ENCODE peak calls at places on chromosomes 3 and 15, in nine cellular contexts. J is heart left ventricle, X is stomach, I is body of pancreas, W is transverse colon, P is A549, B is adrenal gland, V is NB4, L is lower leg skin. Y is an unnamed sample.

GRCh38 chr3:40078590-40078989 is 230.9 kb upstream of the EIF1B start:
- DNase-seq in J (no peak), X (no peak), I (no peak), W (no peak), P (no peak), B (no peak), V (no peak), L (no peak), Y (no peak)

GRCh38 chr3:34053631-34054030 is 255.2 kb downstream of the PDCD6IP start:
- DNase-seq in J (no peak), X (no peak), I (no peak), W (no peak), P (no peak), B (no peak), V (no peak), L (no peak), Y (no peak)

GRCh38 chr3:105364113-105364512 is 2.6 kb upstream of the ALCAM start:
- DNase-seq in J (no peak), X (no peak), I (no peak), W (no peak), P (no peak), B (no peak), V (no peak), L (no peak), Y (no peak)

GRCh38 chr3:188076176-188076575 is 77.8 kb upstream of the LPP start:
- DNase-seq in J (no peak), X (no peak), I (no peak), W (no peak), P (no peak), B (no peak), V (no peak), L (no peak), Y (no peak)

GRCh38 chr3:33170531-33170930 is 48.1 kb downstream of the SUSD5 start:
- DNase-seq in J (no peak), X (no peak), I (no peak), W (no peak), P (no peak), B (no peak), V (no peak), L (no peak), Y (no peak)

GRCh38 chr3:110814170-110815007 is 257.2 kb upstream of the NECTIN3 start:
- DNase-seq in J (no peak), X (no peak), I (no peak), W (peak), P (peak), B (no peak), V (peak), L (no peak), Y (no peak)

GRCh38 chr3:186359078-186359477 is 3.0 kb downstream of the DGKG start:
- DNase-seq in J (no peak), X (no peak), I (no peak), W (no peak), P (no peak), B (no peak), V (no peak), L (no peak), Y (no peak)

GRCh38 chr15:38696120-38696727 is 131.6 kb upstream of the RASGRP1 start:
- DNase-seq in J (no peak), X (peak), I (no peak), W (peak), P (no peak), B (peak), V (peak), L (no peak), Y (no peak)

GRCh38 chr15:57654136-57654845 is 52.2 kb upstream of the POLR2M start:
- DNase-seq in J (no peak), X (no peak), I (no peak), W (no peak), P (no peak), B (no peak), V (no peak), L (peak), Y (peak)

GRCh38 chr3:43081796-43082195 is 24.1 kb downstream of the POMGNT2 start:
- DNase-seq in J (no peak), X (no peak), I (no peak), W (no peak), P (no peak), B (no peak), V (no peak), L (no peak), Y (no peak)

GRCh38 chr3:79016587-79017380 is 751.0 kb downstream of the ROBO1 start:
- DNase-seq in J (no peak), X (no peak), I (no peak), W (no peak), P (no peak), B (no peak), V (no peak), L (no peak), Y (no peak)

GRCh38 chr3:107988464-107989156 is 102.2 kb downstream of the CD47 start:
- DNase-seq in J (no peak), X (peak), I (peak), W (peak), P (peak), B (peak), V (no peak), L (peak), Y (peak)

GRCh38 chr3:143234521-143234920 is 115.0 kb downstream of the CHST2 start:
- DNase-seq in J (no peak), X (no peak), I (no peak), W (no peak), P (no peak), B (no peak), V (no peak), L (no peak), Y (no peak)

GRCh38 chr3:107590786-107591185 is 68.0 kb downstream of the BBX start:
- DNase-seq in J (no peak), X (no peak), I (no peak), W (no peak), P (no peak), B (no peak), V (no peak), L (no peak), Y (no peak)

GRCh38 chr3:72657666-72658065 is 190.6 kb downstream of the SHQ1 start:
- DNase-seq in J (no peak), X (no peak), I (no peak), W (no peak), P (no peak), B (no peak), V (no peak), L (no peak), Y (no peak)

GRCh38 chr3:138600341-138600740 is 6.3 kb upstream of the CEP70 start:
- DNase-seq in J (no peak), X (no peak), I (no peak), W (no peak), P (no peak), B (no peak), V (no peak), L (no peak), Y (peak)

GRCh38 chr3:160801386-160802118 is 45.5 kb downstream of the PPM1L start:
- DNase-seq in J (peak), X (peak), I (no peak), W (peak), P (no peak), B (peak), V (peak), L (peak), Y (no peak)

GRCh38 chr3:79521221-79521848 is 246.5 kb downstream of the ROBO1 start:
- DNase-seq in J (no peak), X (no peak), I (no peak), W (no peak), P (peak), B (no peak), V (peak), L (no peak), Y (no peak)

GRCh38 chr3:39780352-39780751 is 29.1 kb upstream of the MYRIP start:
- DNase-seq in J (no peak), X (no peak), I (no peak), W (no peak), P (no peak), B (no peak), V (no peak), L (no peak), Y (no peak)

GRCh38 chr3:9501226-9501625 is 52.4 kb downstream of the LHFPL4 start:
- DNase-seq in J (no peak), X (no peak), I (no peak), W (no peak), P (no peak), B (peak), V (no peak), L (no peak), Y (no peak)

GRCh38 chr3:195282982-195283381 is 12.0 kb upstream of the XXYLT1 start:
- DNase-seq in J (no peak), X (no peak), I (no peak), W (no peak), P (no peak), B (no peak), V (no peak), L (no peak), Y (peak)

GRCh38 chr15:64775551-64776401 is at the start of gene RBPMS2:
- DNase-seq in J (peak), X (peak), I (peak), W (no peak), P (peak), B (no peak), V (peak), L (no peak), Y (no peak)

GRCh38 chr3:149646181-149646766 is 11.6 kb downstream of the WWTR1 start:
- DNase-seq in J (no peak), X (no peak), I (no peak), W (no peak), P (no peak), B (no peak), V (no peak), L (no peak), Y (no peak)

GRCh38 chr3:171457263-171458055 is 2.7 kb downstream of the TNIK start:
- DNase-seq in J (no peak), X (no peak), I (no peak), W (peak), P (no peak), B (no peak), V (peak), L (no peak), Y (no peak)

GRCh38 chr3:132417695-132418520 is 606 bp downstream of the DNAJC13 start:
- DNase-seq in J (peak), X (peak), I (peak), W (peak), P (peak), B (peak), V (peak), L (peak), Y (peak)
- TF ChIP-seq POLR2A in J (no peak), X (no peak), I (peak), W (peak), P (no peak), B (no peak), V (no peak), L (no peak), Y (no peak)

GRCh38 chr3:2166552-2166951 is 67.9 kb downstream of the CNTN4 start:
- DNase-seq in J (no peak), X (no peak), I (no peak), W (no peak), P (peak), B (no peak), V (peak), L (no peak), Y (no peak)
- TF ChIP-seq CTCF in J (no peak), X (no peak), I (no peak), W (no peak), P (no peak), B (no peak), V (peak), L (no peak), Y (no peak)

GRCh38 chr15:65819563-65819960 is 27.5 kb upstream of the DENND4A start:
- DNase-seq in J (no peak), X (no peak), I (no peak), W (no peak), P (no peak), B (no peak), V (no peak), L (no peak), Y (no peak)
- H3K4me3 ChIP-seq in J (no peak), X (no peak), I (no peak), W (no peak), P (no peak), B (no peak), V (no peak), L (no peak), Y (no peak)

GRCh38 chr15:90956551-90957104 is 1.9 kb downstream of the RCCD1 start:
- DNase-seq in J (peak), X (peak), I (peak), W (peak), P (peak), B (peak), V (no peak), L (peak), Y (peak)

GRCh38 chr15:90955911-90956310 is 1.2 kb downstream of the RCCD1 start:
- DNase-seq in J (no peak), X (peak), I (peak), W (peak), P (peak), B (no peak), V (no peak), L (no peak), Y (no peak)

GRCh38 chr15:90952901-90953677 is 1.6 kb upstream of the RCCD1 start:
- DNase-seq in J (no peak), X (no peak), I (no peak), W (no peak), P (no peak), B (no peak), V (no peak), L (no peak), Y (no peak)

GRCh38 chr15:90953947-90954711 is 555 bp upstream of the RCCD1 start:
- DNase-seq in J (no peak), X (no peak), I (no peak), W (no peak), P (no peak), B (no peak), V (no peak), L (no peak), Y (no peak)

GRCh38 chr15:90954712-90955671 is at the start of gene RCCD1:
- DNase-seq in J (peak), X (peak), I (peak), W (peak), P (peak), B (peak), V (peak), L (peak), Y (peak)
- TF ChIP-seq POLR2A in J (peak), X (no peak), I (peak), W (peak), P (peak), B (no peak), V (peak), L (peak), Y (no peak)

DNA sequence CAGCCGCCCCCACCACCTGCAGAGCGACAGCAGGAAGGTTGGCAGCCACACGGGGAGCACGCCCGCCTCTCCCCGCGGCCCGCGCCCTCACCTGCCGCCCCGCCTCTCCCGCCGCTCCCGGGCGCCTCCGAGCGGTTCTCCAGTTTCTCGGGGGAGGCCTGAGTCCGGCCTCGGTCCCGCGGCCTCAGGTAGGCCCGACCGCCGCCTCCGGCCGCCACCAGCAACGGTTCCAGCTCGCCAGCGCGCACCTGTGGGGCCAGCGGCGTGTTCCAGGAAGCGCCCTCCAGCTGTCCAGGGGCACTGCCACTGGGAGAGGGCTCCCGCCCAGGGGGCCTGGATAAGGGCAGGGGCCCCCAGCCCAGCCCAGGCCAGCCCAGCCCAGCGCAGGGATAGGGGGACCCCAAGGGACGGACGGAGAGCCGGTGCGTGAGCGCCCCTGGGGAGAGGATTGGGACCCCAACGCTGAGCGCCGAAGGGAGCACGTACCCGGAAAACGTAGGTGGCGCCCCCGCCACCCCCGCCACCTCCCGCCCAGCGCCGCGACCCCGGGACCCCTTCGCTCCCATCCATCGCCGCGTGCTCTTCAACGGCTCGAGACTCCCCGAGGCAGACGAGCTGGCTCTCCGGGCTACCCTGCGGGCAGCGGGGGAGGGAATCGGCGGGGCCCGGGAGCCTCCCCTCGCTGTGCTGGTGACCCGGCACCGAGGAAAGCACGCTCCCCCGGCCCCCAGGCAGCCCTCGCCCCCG is 2.1 kb downstream of the LTK start:
- DNase-seq in J (no peak), X (peak), I (no peak), W (peak), P (no peak), B (no peak), V (no peak), L (no peak), Y (no peak)
- TF ChIP-seq CTCF in J (no peak), X (peak), I (no peak), W (no peak), P (no peak), B (no peak), V (no peak), L (no peak), Y (no peak)

DNA sequence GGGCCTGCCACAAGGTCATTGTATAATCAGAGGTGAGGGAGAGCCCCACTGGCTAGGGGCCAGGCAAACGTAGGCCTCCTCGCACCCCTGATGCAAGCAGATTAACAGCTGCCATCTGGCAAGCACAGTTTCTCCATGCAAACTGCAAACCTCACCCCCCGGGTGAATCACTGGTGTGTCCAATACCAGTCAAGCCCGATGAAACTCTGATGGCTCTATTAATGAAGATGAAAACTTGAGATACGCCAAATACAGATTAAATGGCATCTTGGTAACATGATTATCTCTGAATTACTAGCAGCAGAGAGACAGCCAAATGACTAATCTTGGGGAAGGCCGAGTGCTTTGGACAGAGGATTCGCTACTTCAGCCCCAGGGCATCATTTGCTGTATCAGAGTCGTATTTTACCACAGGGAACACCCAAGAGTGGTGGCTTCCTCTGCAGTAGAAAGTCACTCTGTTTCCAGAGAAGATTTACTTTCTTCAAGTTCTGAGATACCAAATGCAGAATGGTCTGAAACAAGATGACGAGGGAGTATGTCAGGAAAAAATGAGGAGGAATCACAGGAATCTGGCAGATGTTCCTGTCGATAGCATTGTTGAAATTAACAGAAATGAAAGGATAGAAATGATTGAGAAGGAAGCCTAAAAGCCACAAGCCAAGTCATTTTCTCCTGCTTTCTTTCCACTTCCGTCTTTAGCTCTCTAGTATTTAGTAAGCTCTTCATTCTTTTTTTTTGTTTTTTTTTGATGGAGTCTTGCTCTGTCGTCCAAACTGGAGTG is 96.2 kb upstream of the NR2F2 start:
- DNase-seq in J (no peak), X (no peak), I (no peak), W (no peak), P (no peak), B (peak), V (no peak), L (no peak), Y (no peak)
- H3K4me3 ChIP-seq in J (no peak), X (no peak), I (no peak), W (no peak), P (no peak), B (no peak), V (no peak), L (no peak), Y (no peak)

GRCh38 chr3:99534951-99535704 is 103.3 kb upstream of the COL8A1 start:
- DNase-seq in J (no peak), X (no peak), I (no peak), W (no peak), P (no peak), B (no peak), V (no peak), L (no peak), Y (no peak)
- TF ChIP-seq POLR2A in J (no peak), X (no peak), I (no peak), W (no peak), P (no peak), B (no peak), V (no peak), L (no peak), Y (no peak)

GRCh38 chr3:11197471-11197870 is 43.2 kb downstream of the HRH1 start:
- DNase-seq in J (no peak), X (no peak), I (no peak), W (no peak), P (no peak), B (no peak), V (no peak), L (no peak), Y (no peak)

GRCh38 chr3:11198070-11198469 is 43.8 kb downstream of the HRH1 start:
- DNase-seq in J (no peak), X (no peak), I (no peak), W (no peak), P (no peak), B (no peak), V (no peak), L (no peak), Y (no peak)

GRCh38 chr3:11195201-11195600 is 40.9 kb downstream of the HRH1 start:
- DNase-seq in J (no peak), X (no peak), I (no peak), W (no peak), P (no peak), B (peak), V (no peak), L (no peak), Y (no peak)

GRCh38 chr3:11198495-11198894 is 44.2 kb downstream of the HRH1 start:
- DNase-seq in J (no peak), X (no peak), I (no peak), W (no peak), P (no peak), B (no peak), V (no peak), L (no peak), Y (no peak)

DNA sequence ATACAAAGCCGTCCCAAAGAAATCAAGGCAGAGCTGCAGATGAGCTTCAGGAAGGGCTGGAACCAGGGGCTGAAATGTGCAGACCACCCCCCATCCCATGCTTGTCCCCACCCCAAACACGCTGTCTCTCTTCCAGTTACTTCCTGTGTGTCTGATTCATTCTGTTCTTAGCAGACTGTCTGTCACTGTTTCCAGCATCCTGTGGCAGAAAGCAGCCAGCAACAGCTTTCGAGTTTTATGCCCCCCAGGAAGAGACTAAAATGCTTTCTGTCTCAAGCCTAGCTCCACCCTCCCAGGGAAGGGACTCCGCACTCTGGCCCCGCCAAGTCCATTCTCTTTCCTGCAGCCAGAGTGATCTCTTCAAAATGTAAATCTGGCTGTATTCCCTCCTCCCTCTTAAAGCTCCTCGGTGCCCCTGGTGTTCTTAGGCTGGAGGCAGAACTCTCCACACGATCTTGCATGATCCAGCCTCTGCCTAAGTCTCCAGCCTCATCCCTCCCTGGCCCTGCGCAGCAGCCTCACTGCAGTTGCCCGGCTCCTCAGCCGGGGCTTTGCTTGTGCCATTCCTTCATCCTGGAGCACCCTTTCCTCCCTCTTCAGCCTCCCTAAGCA is 41.5 kb downstream of the HRH1 start:
- DNase-seq in J (no peak), X (no peak), I (no peak), W (no peak), P (no peak), B (no peak), V (peak), L (no peak), Y (no peak)
- TF ChIP-seq CTCF in J (no peak), X (no peak), I (no peak), W (no peak), P (no peak), B (no peak), V (no peak), L (no peak), Y (no peak)

GRCh38 chr3:377158-377561 is 180.6 kb downstream of the CHL1 start:
- DNase-seq in J (no peak), X (no peak), I (no peak), W (no peak), P (peak), B (no peak), V (peak), L (no peak), Y (no peak)
- H3K4me3 ChIP-seq in J (no peak), X (no peak), I (no peak), W (no peak), P (no peak), B (no peak), V (no peak), L (no peak), Y (no peak)

GRCh38 chr3:50256978-50257890 is 11.7 kb upstream of the SEMA3B start:
- DNase-seq in J (no peak), X (peak), I (no peak), W (peak), P (peak), B (no peak), V (peak), L (no peak), Y (no peak)
- TF ChIP-seq POLR2A in J (no peak), X (no peak), I (no peak), W (no peak), P (no peak), B (no peak), V (no peak), L (no peak), Y (no peak)

Y was measured in prostate gland.